ENCODE peak calls at places on chromosomes 13 and 19, in six cellular contexts. One of them, this sample, is unnamed.
A peak's percentile ranks its signal among the peaks of the same experiment; 100 is the strongest.

GRCh38 chr19:2469102-2469914 is 6.6 kb upstream of the GADD45B start:
- DNase-seq in AG04450: no peak
- DNase-seq in neural progenitor cell: no peak
- DNase-seq in NB4: peak; percentile 84
- DNase-seq in retinal pigment epithelial cell: no peak
- DNase-seq in suprapubic skin: no peak
- DNase-seq in this sample: no peak

GRCh38 chr13:34756572-34756971 is 185.5 kb upstream of the NBEA start:
- DNase-seq in AG04450: no peak
- DNase-seq in neural progenitor cell: no peak
- DNase-seq in NB4: no peak
- DNase-seq in retinal pigment epithelial cell: no peak
- DNase-seq in suprapubic skin: no peak
- DNase-seq in this sample: no peak

GRCh38 chr13:26965976-26966375 is 205.4 kb upstream of the GPR12 start:
- DNase-seq in AG04450: peak; percentile 92
- DNase-seq in neural progenitor cell: no peak
- DNase-seq in NB4: no peak
- DNase-seq in retinal pigment epithelial cell: no peak
- DNase-seq in suprapubic skin: no peak
- DNase-seq in this sample: no peak

GRCh38 chr13:49220035-49220855 is at the start of gene MLNR:
- DNase-seq in AG04450: no peak
- DNase-seq in neural progenitor cell: peak; percentile 76
- DNase-seq in NB4: no peak
- DNase-seq in retinal pigment epithelial cell: no peak
- DNase-seq in suprapubic skin: no peak
- DNase-seq in this sample: no peak

GRCh38 chr13:106230450-106230849 is 305.0 kb downstream of the EFNB2 start:
- DNase-seq in AG04450: peak; percentile 23
- DNase-seq in neural progenitor cell: no peak
- DNase-seq in NB4: no peak
- DNase-seq in retinal pigment epithelial cell: no peak
- DNase-seq in suprapubic skin: no peak
- DNase-seq in this sample: no peak

GRCh38 chr19:10074153-10074552 is 12.0 kb upstream of the SHFL start:
- DNase-seq in AG04450: no peak
- DNase-seq in neural progenitor cell: peak; percentile 44
- DNase-seq in NB4: peak; percentile 85
- DNase-seq in retinal pigment epithelial cell: no peak
- DNase-seq in suprapubic skin: no peak
- DNase-seq in this sample: no peak

GRCh38 chr13:30319703-30320102 is 12.4 kb upstream of the KATNAL1 start:
- DNase-seq in AG04450: no peak
- DNase-seq in neural progenitor cell: no peak
- DNase-seq in NB4: no peak
- DNase-seq in retinal pigment epithelial cell: no peak
- DNase-seq in suprapubic skin: no peak
- DNase-seq in this sample: no peak

GRCh38 chr13:111361873-111362648 is 41.6 kb downstream of the TEX29 start:
- DNase-seq in AG04450: no peak
- DNase-seq in neural progenitor cell: no peak
- DNase-seq in NB4: peak; percentile 41
- DNase-seq in retinal pigment epithelial cell: no peak
- DNase-seq in suprapubic skin: no peak
- DNase-seq in this sample: no peak

GRCh38 chr13:84654654-84655244 is 772.5 kb upstream of the SLITRK1 start:
- DNase-seq in AG04450: no peak
- DNase-seq in neural progenitor cell: peak; percentile 87
- DNase-seq in NB4: no peak
- DNase-seq in retinal pigment epithelial cell: no peak
- DNase-seq in suprapubic skin: no peak
- DNase-seq in this sample: no peak

GRCh38 chr13:43307921-43308433 is 284.6 kb downstream of the DNAJC15 start:
- DNase-seq in AG04450: peak; percentile 59
- DNase-seq in neural progenitor cell: no peak
- DNase-seq in NB4: peak; percentile 68
- DNase-seq in retinal pigment epithelial cell: peak; percentile 43
- DNase-seq in suprapubic skin: peak; percentile 87
- DNase-seq in this sample: peak; percentile 15

GRCh38 chr13:106118050-106118449 is 417.4 kb downstream of the EFNB2 start:
- DNase-seq in AG04450: no peak
- DNase-seq in neural progenitor cell: no peak
- DNase-seq in NB4: no peak
- DNase-seq in retinal pigment epithelial cell: no peak
- DNase-seq in suprapubic skin: no peak
- DNase-seq in this sample: no peak

GRCh38 chr13:61685683-61686013 is 270.0 kb upstream of the PCDH20 start:
- DNase-seq in AG04450: no peak
- DNase-seq in neural progenitor cell: peak; percentile 68
- DNase-seq in NB4: peak; percentile 11
- DNase-seq in retinal pigment epithelial cell: peak; percentile 6
- DNase-seq in suprapubic skin: no peak
- DNase-seq in this sample: no peak

GRCh38 chr19:2099054-2099501 is 2.4 kb downstream of the IZUMO4 start:
- DNase-seq in AG04450: no peak
- DNase-seq in neural progenitor cell: no peak
- DNase-seq in NB4: no peak
- DNase-seq in retinal pigment epithelial cell: no peak
- DNase-seq in suprapubic skin: no peak
- DNase-seq in this sample: no peak

GRCh38 chr19:38394488-38394887 is 6.0 kb downstream of the SPRED3 start:
- DNase-seq in AG04450: no peak
- DNase-seq in neural progenitor cell: peak; percentile 86
- DNase-seq in NB4: no peak
- DNase-seq in retinal pigment epithelial cell: no peak
- DNase-seq in suprapubic skin: no peak
- DNase-seq in this sample: no peak

GRCh38 chr13:79995334-79995733 is 345.6 kb downstream of the SPRY2 start:
- DNase-seq in AG04450: no peak
- DNase-seq in neural progenitor cell: no peak
- DNase-seq in NB4: no peak
- DNase-seq in retinal pigment epithelial cell: peak; percentile 79
- DNase-seq in suprapubic skin: no peak
- DNase-seq in this sample: no peak

GRCh38 chr13:58202099-58202498 is 570.6 kb downstream of the PCDH17 start:
- DNase-seq in AG04450: no peak
- DNase-seq in neural progenitor cell: no peak
- DNase-seq in NB4: no peak
- DNase-seq in retinal pigment epithelial cell: no peak
- DNase-seq in suprapubic skin: no peak
- DNase-seq in this sample: no peak
- H3K4me3 ChIP-seq in AG04450: no peak overlapping the region
- H3K4me3 ChIP-seq in neural progenitor cell: no peak overlapping the region
- H3K4me3 ChIP-seq in NB4: no peak overlapping the region
- H3K4me3 ChIP-seq in retinal pigment epithelial cell: no peak overlapping the region
- H3K4me3 ChIP-seq in suprapubic skin: no peak overlapping the region
- H3K4me3 ChIP-seq in this sample: no peak overlapping the region

DNA sequence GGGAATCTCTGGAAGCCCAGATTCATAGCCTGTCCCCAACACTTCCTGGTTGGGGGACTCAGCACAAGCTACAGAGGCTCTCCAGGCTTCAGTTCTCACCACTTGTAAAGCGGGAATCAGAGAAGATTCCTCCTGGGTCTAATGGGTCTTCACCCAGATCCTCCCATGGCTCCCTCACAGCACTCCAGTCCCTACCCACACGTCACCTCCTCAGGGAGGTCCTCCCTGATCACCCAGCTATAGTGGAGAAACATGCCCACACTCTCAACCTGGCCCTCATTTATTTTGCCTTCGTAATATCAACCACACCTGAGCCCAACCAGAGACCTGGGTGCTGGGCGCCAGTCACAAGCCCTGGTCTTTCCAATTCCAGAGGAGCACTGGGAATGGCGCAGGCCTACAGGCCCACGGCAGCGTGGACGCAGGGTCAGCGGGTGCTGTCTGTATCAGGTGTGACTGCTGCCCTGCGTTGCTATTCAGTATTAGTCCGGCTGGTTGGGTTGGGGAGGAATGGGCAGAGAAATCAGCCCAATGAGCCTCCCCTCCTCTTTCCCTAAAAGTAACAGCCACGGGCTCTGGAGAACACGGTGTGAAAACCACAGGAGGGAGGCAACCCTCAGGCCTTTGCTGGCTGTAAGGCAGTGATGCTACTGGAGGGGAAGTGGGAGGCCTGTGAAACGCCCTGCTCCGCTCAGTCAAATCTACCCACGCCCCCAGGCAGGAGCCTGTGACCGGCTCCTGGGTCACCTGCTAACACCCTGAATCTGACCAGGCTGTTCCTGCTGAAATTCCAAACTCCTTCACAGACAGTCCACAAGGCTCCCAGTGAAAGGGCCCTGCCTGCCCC is 5.2 kb downstream of the AKT2 start:
- DNase-seq in AG04450: no peak
- DNase-seq in neural progenitor cell: no peak
- DNase-seq in NB4: peak; percentile 23
- DNase-seq in retinal pigment epithelial cell: no peak
- DNase-seq in suprapubic skin: no peak
- DNase-seq in this sample: no peak
- H3K4me3 ChIP-seq in AG04450: no peak overlapping the region
- H3K4me3 ChIP-seq in neural progenitor cell: no peak overlapping the region
- H3K4me3 ChIP-seq in NB4: no peak overlapping the region
- H3K4me3 ChIP-seq in retinal pigment epithelial cell: no peak overlapping the region
- H3K4me3 ChIP-seq in suprapubic skin: peak overlapping the region; percentile 33
- H3K4me3 ChIP-seq in this sample: no peak overlapping the region

GRCh38 chr19:51018745-51019543 is 565 bp downstream of the KLK10 start:
- DNase-seq in AG04450: no peak
- DNase-seq in neural progenitor cell: no peak
- DNase-seq in NB4: peak; percentile 57
- DNase-seq in retinal pigment epithelial cell: no peak
- DNase-seq in suprapubic skin: no peak
- DNase-seq in this sample: no peak
- H3K4me3 ChIP-seq in AG04450: no peak overlapping the region
- H3K4me3 ChIP-seq in neural progenitor cell: peak overlapping the region; percentile 49
- H3K4me3 ChIP-seq in NB4: no peak overlapping the region
- H3K4me3 ChIP-seq in retinal pigment epithelial cell: peak overlapping the region; percentile 33
- H3K4me3 ChIP-seq in suprapubic skin: peak overlapping the region; percentile 44
- H3K4me3 ChIP-seq in this sample: no peak overlapping the region

DNA sequence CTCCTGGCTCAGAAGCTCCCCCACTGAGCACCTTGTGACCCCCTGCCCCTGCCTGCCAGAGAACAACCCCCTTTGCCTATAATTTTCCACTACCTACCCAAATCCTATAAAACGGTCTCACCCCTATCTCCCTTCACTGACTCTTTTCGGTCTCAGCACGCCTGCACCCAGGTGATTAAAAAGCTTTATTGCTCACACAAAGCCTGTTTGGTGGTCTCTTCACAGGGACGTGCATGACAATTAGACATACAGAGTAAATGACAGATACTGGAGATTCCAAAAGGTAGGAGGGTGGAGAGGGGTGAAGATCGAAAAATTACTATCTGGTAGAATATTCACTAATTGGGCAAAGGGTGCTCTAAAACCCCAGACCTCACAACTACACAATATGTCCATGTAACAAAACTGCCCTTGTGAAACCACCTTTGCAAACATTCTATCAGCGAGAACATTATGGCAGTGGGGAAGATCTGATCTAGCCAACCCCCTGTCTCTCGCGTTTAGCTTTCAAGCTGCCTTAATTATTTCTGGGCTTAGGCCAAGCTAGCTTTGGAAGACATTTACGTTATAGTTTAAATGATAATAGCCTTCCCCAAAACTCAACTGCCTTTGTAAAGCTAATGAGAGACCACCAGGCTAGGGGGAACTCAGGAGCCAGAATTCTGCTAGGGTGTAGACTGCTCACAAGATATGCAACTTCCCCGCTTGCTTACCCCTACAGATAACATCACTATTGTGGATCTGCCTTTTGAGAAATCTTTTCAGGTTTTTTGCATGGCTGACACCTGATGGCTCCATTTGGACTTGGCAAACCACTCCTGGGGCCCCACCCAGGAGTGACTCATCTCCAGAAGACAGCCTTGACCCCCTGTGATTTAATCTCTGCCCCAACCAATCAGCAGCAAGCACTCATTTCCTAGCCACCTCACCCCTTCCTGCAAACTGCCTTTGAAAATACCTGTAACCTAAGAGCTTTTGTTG is 1534.0 kb upstream of the SPRY2 start:
- DNase-seq in AG04450: no peak
- DNase-seq in neural progenitor cell: peak; percentile 1
- DNase-seq in NB4: no peak
- DNase-seq in retinal pigment epithelial cell: no peak
- DNase-seq in suprapubic skin: no peak
- DNase-seq in this sample: no peak
- H3K4me3 ChIP-seq in AG04450: no peak overlapping the region
- H3K4me3 ChIP-seq in neural progenitor cell: no peak overlapping the region
- H3K4me3 ChIP-seq in NB4: no peak overlapping the region
- H3K4me3 ChIP-seq in retinal pigment epithelial cell: no peak overlapping the region
- H3K4me3 ChIP-seq in suprapubic skin: no peak overlapping the region
- H3K4me3 ChIP-seq in this sample: no peak overlapping the region

DNA sequence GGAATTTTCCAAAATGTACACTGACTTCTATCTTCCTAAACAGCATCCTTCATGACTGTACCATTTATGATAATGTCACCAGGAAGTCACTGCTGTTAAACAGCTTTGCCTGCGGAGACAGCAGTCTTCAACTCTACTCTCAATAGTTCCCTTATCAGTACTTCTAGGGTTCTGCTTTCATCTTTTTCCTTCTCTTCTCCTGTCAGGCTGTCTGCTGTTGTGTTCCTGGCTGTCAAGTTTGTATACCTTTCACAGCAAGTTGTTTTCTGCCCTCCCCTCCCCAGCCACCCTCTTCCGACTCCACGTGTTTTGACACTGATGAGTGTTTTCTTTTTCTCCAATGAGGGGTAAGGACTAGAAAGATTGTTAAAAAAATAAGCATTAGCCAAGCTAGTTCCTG is 2.2 kb downstream of the UPF3A start:
- DNase-seq in AG04450: no peak
- DNase-seq in neural progenitor cell: no peak
- DNase-seq in NB4: peak; percentile 41
- DNase-seq in retinal pigment epithelial cell: no peak
- DNase-seq in suprapubic skin: no peak
- DNase-seq in this sample: no peak
- H3K4me3 ChIP-seq in AG04450: no peak overlapping the region
- H3K4me3 ChIP-seq in neural progenitor cell: no peak overlapping the region
- H3K4me3 ChIP-seq in NB4: peak overlapping the region; percentile 8
- H3K4me3 ChIP-seq in retinal pigment epithelial cell: no peak overlapping the region
- H3K4me3 ChIP-seq in suprapubic skin: no peak overlapping the region
- H3K4me3 ChIP-seq in this sample: no peak overlapping the region